ENCODE peak calls at places on chromosomes 12 and 14, in nine cellular contexts. B is A549; K is gastrocnemius medialis; L is epithelial cell of esophagus; N is CD4-positive, CD25-positive, alpha-beta regulatory T cell; Z is foreskin fibroblast; Q is colonic mucosa; Y is fibroblast of lung; R is spleen. J is an unnamed sample.

GRCh38 chr14:79080040-79080439 is 909.9 kb downstream of the NRXN3 start:
- DNase-seq in B (no peak), K (no peak), L (no peak), N (no peak), Z (no peak), Q (no peak), Y (no peak), R (no peak), J (no peak)

GRCh38 chr14:105173901-105174894 is 5.6 kb upstream of the JAG2 start:
- DNase-seq in B (no peak), K (no peak), L (peak), N (no peak), Z (no peak), Q (no peak), Y (no peak), R (peak), J (no peak)

GRCh38 chr14:50497351-50497750 is 35.0 kb downstream of the MAP4K5 start:
- DNase-seq in B (no peak), K (no peak), L (no peak), N (no peak), Z (no peak), Q (no peak), Y (no peak), R (no peak), J (no peak)

GRCh38 chr12:650983-651382 is 12.3 kb downstream of the NINJ2 start:
- DNase-seq in B (no peak), K (no peak), L (no peak), N (no peak), Z (no peak), Q (no peak), Y (no peak), R (peak), J (no peak)

GRCh38 chr12:67452119-67452805 is 183.1 kb downstream of the CAND1 start:
- DNase-seq in B (no peak), K (no peak), L (no peak), N (no peak), Z (no peak), Q (no peak), Y (no peak), R (no peak), J (no peak)

GRCh38 chr14:61653507-61653906 is 41.8 kb upstream of the HIF1A start:
- DNase-seq in B (peak), K (no peak), L (peak), N (no peak), Z (peak), Q (no peak), Y (peak), R (no peak), J (peak)

GRCh38 chr12:124493809-124494750 is 73.3 kb downstream of the NCOR2 start:
- DNase-seq in B (no peak), K (no peak), L (no peak), N (no peak), Z (no peak), Q (no peak), Y (no peak), R (peak), J (no peak)

GRCh38 chr14:51776102-51776894 is 84.1 kb upstream of the GNG2 start:
- DNase-seq in B (peak), K (peak), L (peak), N (no peak), Z (peak), Q (peak), Y (peak), R (no peak), J (peak)

GRCh38 chr12:29769162-29769820 is 14.5 kb downstream of the TMTC1 start:
- DNase-seq in B (no peak), K (peak), L (peak), N (no peak), Z (peak), Q (no peak), Y (peak), R (no peak), J (no peak)

GRCh38 chr14:66638688-66639087 is 130.7 kb downstream of the GPHN start:
- DNase-seq in B (peak), K (no peak), L (peak), N (no peak), Z (peak), Q (no peak), Y (peak), R (no peak), J (no peak)

GRCh38 chr12:57803317-57803893 is 15.1 kb downstream of the AVIL start:
- DNase-seq in B (peak), K (no peak), L (peak), N (no peak), Z (peak), Q (peak), Y (peak), R (no peak), J (peak)

GRCh38 chr12:80847575-80847974 is 90.2 kb downstream of the LIN7A start:
- DNase-seq in B (no peak), K (no peak), L (no peak), N (no peak), Z (no peak), Q (no peak), Y (no peak), R (no peak), J (no peak)

GRCh38 chr14:102777711-102778615 is 714 bp downstream of the TRAF3 start:
- DNase-seq in B (no peak), K (no peak), L (peak), N (no peak), Z (no peak), Q (no peak), Y (peak), R (peak), J (peak)

GRCh38 chr14:20803221-20803620 is 577 bp upstream of the RNASE1 start:
- DNase-seq in B (no peak), K (no peak), L (no peak), N (no peak), Z (no peak), Q (no peak), Y (no peak), R (no peak), J (no peak)

GRCh38 chr14:76768201-76768656 is 7.0 kb downstream of the VASH1 start:
- DNase-seq in B (no peak), K (no peak), L (no peak), N (peak), Z (no peak), Q (peak), Y (no peak), R (peak), J (peak)

GRCh38 chr14:101907619-101908018 is 56.8 kb upstream of the DYNC1H1 start:
- DNase-seq in B (no peak), K (no peak), L (no peak), N (no peak), Z (no peak), Q (no peak), Y (no peak), R (peak), J (no peak)

GRCh38 chr12:120115066-120115465 is 1.5 kb downstream of the RAB35 start:
- DNase-seq in B (no peak), K (no peak), L (no peak), N (no peak), Z (no peak), Q (no peak), Y (no peak), R (no peak), J (no peak)

GRCh38 chr14:104227806-104228205 is 89.4 kb downstream of the KIF26A start:
- DNase-seq in B (no peak), K (no peak), L (no peak), N (no peak), Z (no peak), Q (no peak), Y (no peak), R (peak), J (no peak)

GRCh38 chr12:49974677-49975369 is 2.1 kb downstream of the AQP6 start:
- DNase-seq in B (no peak), K (no peak), L (no peak), N (no peak), Z (no peak), Q (no peak), Y (no peak), R (peak), J (no peak)

GRCh38 chr12:68746572-68747180 is 700 bp downstream of the SLC35E3 start:
- DNase-seq in B (peak), K (peak), L (peak), N (peak), Z (peak), Q (peak), Y (peak), R (peak), J (peak)

GRCh38 chr12:54258286-54258685 is 21.6 kb downstream of the CBX5 start:
- DNase-seq in B (no peak), K (no peak), L (no peak), N (no peak), Z (no peak), Q (no peak), Y (no peak), R (no peak), J (no peak)

GRCh38 chr12:57637364-57637763 is 4.4 kb upstream of the B4GALNT1 start:
- DNase-seq in B (peak), K (no peak), L (no peak), N (no peak), Z (no peak), Q (no peak), Y (no peak), R (no peak), J (no peak)

GRCh38 chr12:27285395-27285794 is 41.3 kb downstream of the STK38L start:
- DNase-seq in B (no peak), K (no peak), L (no peak), N (no peak), Z (no peak), Q (no peak), Y (no peak), R (no peak), J (no peak)

GRCh38 chr14:29242755-29243340 is 476.3 kb downstream of the FOXG1 start:
- DNase-seq in B (no peak), K (no peak), L (no peak), N (no peak), Z (peak), Q (no peak), Y (no peak), R (no peak), J (no peak)

GRCh38 chr12:108856170-108856427 is 1.3 kb downstream of the SSH1 start:
- DNase-seq in B (peak), K (no peak), L (no peak), N (no peak), Z (no peak), Q (no peak), Y (no peak), R (peak), J (no peak)

GRCh38 chr12:2683283-2684025 is 111.3 kb upstream of the FKBP4 start:
- DNase-seq in B (no peak), K (no peak), L (no peak), N (no peak), Z (no peak), Q (peak), Y (no peak), R (no peak), J (no peak)

GRCh38 chr14:82482345-82482744 is 948.7 kb upstream of the SEL1L start:
- DNase-seq in B (no peak), K (no peak), L (no peak), N (no peak), Z (no peak), Q (no peak), Y (no peak), R (no peak), J (no peak)

GRCh38 chr14:74502236-74503019 is 8.9 kb downstream of the ISCA2 start:
- DNase-seq in B (peak), K (no peak), L (peak), N (no peak), Z (no peak), Q (no peak), Y (peak), R (no peak), J (peak)

GRCh38 chr12:120234643-120235368 is 30.7 kb downstream of the PXN start:
- DNase-seq in B (peak), K (peak), L (peak), N (no peak), Z (peak), Q (peak), Y (peak), R (peak), J (peak)

GRCh38 chr12:116661341-116661740 is 76.5 kb downstream of the SPRING1 start:
- DNase-seq in B (no peak), K (no peak), L (no peak), N (no peak), Z (no peak), Q (no peak), Y (no peak), R (no peak), J (no peak)

GRCh38 chr12:116654216-116654743 is 83.6 kb downstream of the SPRING1 start:
- DNase-seq in B (no peak), K (no peak), L (no peak), N (no peak), Z (no peak), Q (no peak), Y (peak), R (no peak), J (no peak)

GRCh38 chr12:116659771-116660481 is 77.9 kb downstream of the SPRING1 start:
- DNase-seq in B (no peak), K (no peak), L (peak), N (no peak), Z (no peak), Q (no peak), Y (no peak), R (no peak), J (peak)

GRCh38 chr12:116656371-116656770 is 81.5 kb downstream of the SPRING1 start:
- DNase-seq in B (no peak), K (no peak), L (no peak), N (no peak), Z (no peak), Q (no peak), Y (no peak), R (no peak), J (no peak)

DNA sequence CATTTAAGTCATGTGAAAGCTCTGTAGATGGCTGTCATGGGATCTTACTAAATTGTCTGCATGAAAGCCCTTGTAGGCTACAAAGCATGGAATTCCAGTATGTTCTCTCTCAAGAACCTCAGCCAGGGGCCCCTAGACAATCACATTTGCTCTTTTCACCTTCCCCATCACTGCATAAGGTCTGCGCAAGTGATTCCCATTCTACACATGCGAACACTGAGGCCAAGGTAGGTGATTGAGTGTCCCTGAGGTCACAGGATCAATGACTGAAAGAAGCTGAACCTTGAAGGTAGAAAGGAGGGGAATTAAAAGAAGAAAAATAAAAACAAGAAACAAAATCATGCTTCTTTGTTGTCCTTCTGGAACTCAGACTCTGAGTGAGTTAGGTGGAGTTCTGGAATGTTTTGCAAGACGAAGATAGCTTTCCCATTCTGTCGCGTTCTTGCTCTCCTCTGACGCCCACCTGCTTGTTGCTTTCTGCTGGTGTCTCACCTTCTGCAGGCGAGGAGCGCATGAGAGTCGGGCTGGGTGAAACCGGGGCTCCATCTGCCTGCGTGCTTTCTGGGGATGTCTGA is 79.9 kb downstream of the SPRING1 start:
- DNase-seq in B (no peak), K (no peak), L (no peak), N (no peak), Z (no peak), Q (no peak), Y (no peak), R (no peak), J (no peak)
- H3K4me3 ChIP-seq in B (no peak), K (peak), L (no peak), N (no peak), Z (peak), Q (peak), Y (peak), R (no peak), J (no peak)

GRCh38 chr14:90828642-90829487 is 12.6 kb upstream of the TTC7B start:
- DNase-seq in B (no peak), K (no peak), L (no peak), N (no peak), Z (no peak), Q (no peak), Y (no peak), R (peak), J (no peak)
- H3K4me3 ChIP-seq in B (peak), K (peak), L (peak), N (peak), Z (peak), Q (peak), Y (no peak), R (peak), J (peak)

GRCh38 chr14:90111895-90112534 is 50.2 kb downstream of the KCNK13 start:
- DNase-seq in B (peak), K (no peak), L (peak), N (no peak), Z (peak), Q (no peak), Y (peak), R (no peak), J (no peak)

GRCh38 chr14:90116444-90116843 is 54.6 kb downstream of the KCNK13 start:
- DNase-seq in B (no peak), K (no peak), L (no peak), N (no peak), Z (no peak), Q (no peak), Y (no peak), R (no peak), J (no peak)

GRCh38 chr14:90114554-90114953 is 52.8 kb downstream of the KCNK13 start:
- DNase-seq in B (peak), K (no peak), L (peak), N (no peak), Z (no peak), Q (no peak), Y (no peak), R (no peak), J (no peak)

GRCh38 chr14:90109858-90110257 is 48.1 kb downstream of the KCNK13 start:
- DNase-seq in B (peak), K (no peak), L (peak), N (no peak), Z (no peak), Q (no peak), Y (no peak), R (no peak), J (peak)

DNA sequence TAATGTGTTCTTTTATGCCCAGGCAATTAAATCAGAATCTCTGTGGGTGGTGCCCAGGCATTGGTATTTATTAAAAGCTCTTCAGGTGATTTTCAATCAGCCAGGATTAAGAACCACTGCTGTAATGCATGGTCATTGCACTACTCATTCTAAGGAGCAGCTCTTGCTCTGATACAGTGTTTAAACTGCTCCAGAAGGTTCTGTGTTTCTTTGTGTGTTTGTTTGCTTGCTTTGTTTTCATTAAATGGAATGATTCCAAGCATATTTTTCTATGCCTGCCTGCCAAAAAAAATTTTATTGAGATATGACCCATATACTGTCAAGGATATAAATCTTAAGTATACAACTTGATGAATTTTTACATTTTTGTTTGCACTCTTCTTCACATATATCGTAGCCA is 54.0 kb downstream of the KCNK13 start:
- DNase-seq in B (no peak), K (no peak), L (no peak), N (no peak), Z (no peak), Q (no peak), Y (no peak), R (no peak), J (no peak)
- H3K4me3 ChIP-seq in B (no peak), K (no peak), L (no peak), N (no peak), Z (no peak), Q (no peak), Y (no peak), R (no peak), J (no peak)

DNA sequence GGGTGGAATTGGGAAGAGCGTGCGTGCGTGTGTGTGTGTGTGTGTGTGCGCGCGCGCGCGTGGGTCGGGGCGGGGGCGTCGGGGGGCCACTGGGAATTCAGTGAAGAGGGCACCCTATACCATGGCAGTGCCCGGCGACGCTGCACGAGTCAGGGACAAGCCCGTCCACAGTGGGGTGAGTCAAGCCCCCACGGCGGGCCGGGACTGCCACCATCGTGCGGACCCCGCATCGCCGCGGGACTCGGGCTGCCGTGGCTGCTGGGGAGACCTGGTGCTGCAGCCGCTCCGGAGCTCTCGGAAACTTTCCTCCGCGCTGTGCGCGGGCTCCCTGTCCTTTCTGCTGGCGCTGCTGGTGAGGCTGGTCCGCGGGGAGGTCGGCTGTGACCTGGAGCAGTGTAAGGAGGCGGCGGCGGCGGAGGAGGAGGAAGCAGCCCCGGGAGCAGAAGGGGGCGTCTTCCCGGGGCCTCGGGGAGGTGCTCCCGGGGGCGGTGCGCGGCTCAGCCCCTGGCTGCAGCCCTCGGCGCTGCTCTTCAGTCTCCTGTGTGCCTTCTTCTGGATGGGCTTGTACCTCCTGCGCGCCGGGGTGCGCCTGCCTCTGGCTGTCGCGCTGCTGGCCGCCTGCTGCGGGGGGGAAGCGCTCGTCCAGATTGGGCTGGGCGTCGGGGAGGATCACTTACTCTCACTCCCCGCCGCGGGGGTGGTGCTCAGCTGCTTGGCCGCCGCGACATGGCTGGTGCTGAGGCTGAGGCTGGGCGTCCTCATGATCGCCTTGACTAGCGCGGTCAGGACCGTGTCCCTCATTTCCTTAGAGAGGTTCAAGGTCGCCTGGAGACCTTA is 1.0 kb downstream of the PDE3A start:
- DNase-seq in B (peak), K (peak), L (peak), N (no peak), Z (peak), Q (peak), Y (peak), R (peak), J (peak)
- H3K4me3 ChIP-seq in B (peak), K (peak), L (peak), N (no peak), Z (peak), Q (peak), Y (peak), R (peak), J (peak)

DNA sequence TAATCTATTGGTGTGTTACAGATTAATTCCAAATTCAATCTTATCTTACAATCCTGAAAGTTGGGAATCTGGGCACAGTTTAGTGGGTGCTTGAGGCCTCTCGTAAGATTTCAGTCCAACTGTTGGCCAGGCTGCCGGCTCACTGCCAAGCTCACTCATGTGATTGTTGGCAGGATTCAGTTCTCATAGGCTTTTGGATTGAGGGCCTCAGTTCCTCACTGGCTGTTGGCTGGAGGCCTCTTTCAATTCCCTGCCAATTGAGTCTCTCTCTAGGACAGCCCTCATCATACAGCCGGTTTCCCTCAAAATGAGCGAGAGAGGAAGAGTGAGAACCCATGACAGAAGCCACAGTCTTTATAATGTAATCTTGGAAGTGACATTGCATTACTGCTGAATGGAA is 123.5 kb upstream of the FBXO33 start:
- DNase-seq in B (no peak), K (no peak), L (no peak), N (no peak), Z (no peak), Q (no peak), Y (no peak), R (no peak), J (no peak)
- H3K4me3 ChIP-seq in B (no peak), K (no peak), L (no peak), N (no peak), Z (no peak), Q (no peak), Y (no peak), R (no peak), J (no peak)

GRCh38 chr12:46459881-46460545 is 87.4 kb upstream of the SLC38A2 start:
- DNase-seq in B (no peak), K (no peak), L (no peak), N (no peak), Z (no peak), Q (peak), Y (no peak), R (no peak), J (no peak)
- H3K4me3 ChIP-seq in B (no peak), K (no peak), L (no peak), N (peak), Z (no peak), Q (no peak), Y (no peak), R (no peak), J (no peak)